ENCODE peak calls at places on chromosomes 1 and 21, in seven cellular contexts. One of them, this sample, is unnamed.

GRCh38 chr1:24514946-24515345 is 12.3 kb downstream of the RCAN3 start:
- DNase-seq in T-cell: no peak
- DNase-seq in lower lobe of right lung: no peak
- DNase-seq in foreskin fibroblast: no peak
- DNase-seq in AML-193: no peak
- DNase-seq in CD8-positive, alpha-beta T cell: no peak
- DNase-seq in endodermal cell: no peak
- DNase-seq in this sample: no peak

GRCh38 chr21:17402885-17403477 is 109.9 kb upstream of the CXADR start:
- DNase-seq in T-cell: no peak
- DNase-seq in lower lobe of right lung: no peak
- DNase-seq in foreskin fibroblast: peak; percentile 34
- DNase-seq in AML-193: no peak
- DNase-seq in CD8-positive, alpha-beta T cell: no peak
- DNase-seq in endodermal cell: no peak
- DNase-seq in this sample: no peak

GRCh38 chr1:107171378-107171777 is 30.5 kb downstream of the NTNG1 start:
- DNase-seq in T-cell: no peak
- DNase-seq in lower lobe of right lung: no peak
- DNase-seq in foreskin fibroblast: no peak
- DNase-seq in AML-193: no peak
- DNase-seq in CD8-positive, alpha-beta T cell: no peak
- DNase-seq in endodermal cell: no peak
- DNase-seq in this sample: no peak

GRCh38 chr1:167220537-167221125 is at the start of gene POU2F1:
- DNase-seq in T-cell: peak; percentile 99
- DNase-seq in lower lobe of right lung: peak; percentile 99
- DNase-seq in foreskin fibroblast: peak; percentile 96
- DNase-seq in AML-193: peak; percentile 97
- DNase-seq in CD8-positive, alpha-beta T cell: peak; percentile 97
- DNase-seq in endodermal cell: peak; percentile 99
- DNase-seq in this sample: peak; percentile 99

GRCh38 chr1:224433671-224434446 is 738 bp downstream of the WDR26 start:
- DNase-seq in T-cell: peak; percentile 47
- DNase-seq in lower lobe of right lung: peak; percentile 69
- DNase-seq in foreskin fibroblast: no peak
- DNase-seq in AML-193: no peak
- DNase-seq in CD8-positive, alpha-beta T cell: peak; percentile 23
- DNase-seq in endodermal cell: peak; percentile 68
- DNase-seq in this sample: peak; percentile 71

GRCh38 chr1:89786628-89787214 is 34.1 kb upstream of the LRRC8D start:
- DNase-seq in T-cell: no peak
- DNase-seq in lower lobe of right lung: no peak
- DNase-seq in foreskin fibroblast: no peak
- DNase-seq in AML-193: no peak
- DNase-seq in CD8-positive, alpha-beta T cell: no peak
- DNase-seq in endodermal cell: no peak
- DNase-seq in this sample: no peak

GRCh38 chr1:228094432-228095016 is 8.6 kb downstream of the C1orf35 start:
- DNase-seq in T-cell: no peak
- DNase-seq in lower lobe of right lung: no peak
- DNase-seq in foreskin fibroblast: no peak
- DNase-seq in AML-193: no peak
- DNase-seq in CD8-positive, alpha-beta T cell: no peak
- DNase-seq in endodermal cell: peak; percentile 40
- DNase-seq in this sample: no peak

GRCh38 chr21:24223625-24224024 is 1383.7 kb downstream of the MRPL39 start:
- DNase-seq in T-cell: no peak
- DNase-seq in lower lobe of right lung: no peak
- DNase-seq in foreskin fibroblast: no peak
- DNase-seq in AML-193: no peak
- DNase-seq in CD8-positive, alpha-beta T cell: no peak
- DNase-seq in endodermal cell: no peak
- DNase-seq in this sample: no peak

GRCh38 chr1:151944110-151944858 is 35.0 kb upstream of the THEM4 start:
- DNase-seq in T-cell: no peak
- DNase-seq in lower lobe of right lung: no peak
- DNase-seq in foreskin fibroblast: no peak
- DNase-seq in AML-193: no peak
- DNase-seq in CD8-positive, alpha-beta T cell: no peak
- DNase-seq in endodermal cell: no peak
- DNase-seq in this sample: no peak

GRCh38 chr1:50265790-50266314 is 157.1 kb downstream of the ELAVL4 start:
- DNase-seq in T-cell: no peak
- DNase-seq in lower lobe of right lung: no peak
- DNase-seq in foreskin fibroblast: peak; percentile 48
- DNase-seq in AML-193: no peak
- DNase-seq in CD8-positive, alpha-beta T cell: no peak
- DNase-seq in endodermal cell: peak; percentile 27
- DNase-seq in this sample: no peak

GRCh38 chr1:232276651-232277050 is 353.3 kb downstream of the SIPA1L2 start:
- DNase-seq in T-cell: no peak
- DNase-seq in lower lobe of right lung: no peak
- DNase-seq in foreskin fibroblast: no peak
- DNase-seq in AML-193: no peak
- DNase-seq in CD8-positive, alpha-beta T cell: no peak
- DNase-seq in endodermal cell: no peak
- DNase-seq in this sample: no peak

GRCh38 chr1:158999301-159000069 is 10.2 kb upstream of the IFI16 start:
- DNase-seq in T-cell: no peak
- DNase-seq in lower lobe of right lung: no peak
- DNase-seq in foreskin fibroblast: peak; percentile 96
- DNase-seq in AML-193: no peak
- DNase-seq in CD8-positive, alpha-beta T cell: no peak
- DNase-seq in endodermal cell: peak; percentile 94
- DNase-seq in this sample: peak; percentile 84

GRCh38 chr1:27478098-27478497 is 11.9 kb downstream of the WASF2 start:
- DNase-seq in T-cell: no peak
- DNase-seq in lower lobe of right lung: peak; percentile 9
- DNase-seq in foreskin fibroblast: no peak
- DNase-seq in AML-193: no peak
- DNase-seq in CD8-positive, alpha-beta T cell: no peak
- DNase-seq in endodermal cell: no peak
- DNase-seq in this sample: no peak

GRCh38 chr1:110684476-110684875 is 9.7 kb upstream of the KCNA3 start:
- DNase-seq in T-cell: no peak
- DNase-seq in lower lobe of right lung: no peak
- DNase-seq in foreskin fibroblast: no peak
- DNase-seq in AML-193: no peak
- DNase-seq in CD8-positive, alpha-beta T cell: no peak
- DNase-seq in endodermal cell: no peak
- DNase-seq in this sample: no peak

GRCh38 chr1:92424376-92424775 is 62.3 kb downstream of the GFI1 start:
- DNase-seq in T-cell: no peak
- DNase-seq in lower lobe of right lung: no peak
- DNase-seq in foreskin fibroblast: no peak
- DNase-seq in AML-193: no peak
- DNase-seq in CD8-positive, alpha-beta T cell: no peak
- DNase-seq in endodermal cell: no peak
- DNase-seq in this sample: no peak

GRCh38 chr1:46210561-46210960 is 7.4 kb downstream of the LURAP1 start:
- DNase-seq in T-cell: no peak
- DNase-seq in lower lobe of right lung: no peak
- DNase-seq in foreskin fibroblast: no peak
- DNase-seq in AML-193: no peak
- DNase-seq in CD8-positive, alpha-beta T cell: no peak
- DNase-seq in endodermal cell: no peak
- DNase-seq in this sample: no peak

GRCh38 chr1:94481473-94481933 is 60.1 kb downstream of the F3 start:
- DNase-seq in T-cell: peak; percentile 8
- DNase-seq in lower lobe of right lung: peak; percentile 45
- DNase-seq in foreskin fibroblast: peak; percentile 53
- DNase-seq in AML-193: peak; percentile 56
- DNase-seq in CD8-positive, alpha-beta T cell: peak; percentile 11
- DNase-seq in endodermal cell: peak; percentile 82
- DNase-seq in this sample: peak; percentile 61

GRCh38 chr1:239169276-239169675 is 217.1 kb upstream of the CHRM3 start:
- DNase-seq in T-cell: no peak
- DNase-seq in lower lobe of right lung: no peak
- DNase-seq in foreskin fibroblast: no peak
- DNase-seq in AML-193: no peak
- DNase-seq in CD8-positive, alpha-beta T cell: no peak
- DNase-seq in endodermal cell: no peak
- DNase-seq in this sample: no peak

GRCh38 chr1:208917281-208917680 is 666.2 kb upstream of the CAMK1G start:
- DNase-seq in T-cell: no peak
- DNase-seq in lower lobe of right lung: no peak
- DNase-seq in foreskin fibroblast: no peak
- DNase-seq in AML-193: no peak
- DNase-seq in CD8-positive, alpha-beta T cell: no peak
- DNase-seq in endodermal cell: no peak
- DNase-seq in this sample: no peak

GRCh38 chr1:15028117-15028516 is 125.4 kb upstream of the TMEM51 start:
- DNase-seq in T-cell: no peak
- DNase-seq in lower lobe of right lung: no peak
- DNase-seq in foreskin fibroblast: peak; percentile 79
- DNase-seq in AML-193: no peak
- DNase-seq in CD8-positive, alpha-beta T cell: no peak
- DNase-seq in endodermal cell: no peak
- DNase-seq in this sample: no peak